ENCODE peak calls at places on chromosomes 4 and X, in six cellular contexts. Z is stimulated activated CD4-positive, alpha-beta T cell treated with anti-CD3 and anti-CD28 coated beads, Interleukin-2, amount 100 ng/mL, for 24 hours; N is stimulated activated naive B cell treated with anti-CD40 and anti-IgM and Interleukin-4, amounts not matched to agents 10 μg/mL and 1 μg/mL and 100 μg/mL, for 72 hours; X is nucleus accumbens; Q is Kasumi-1; L is globus pallidus. I is an unnamed sample.
A peak's percentile ranks its signal among the peaks of the same experiment; 100 is the strongest.

GRCh38 chrX:134717698-134718328 is 59.5 kb upstream of the PLAC1 start:
- DNase-seq in Z (no peak), N (no peak), X (no peak), Q (no peak), L (no peak), I (peak; percentile 21)

GRCh38 chr4:123750044-123750443 is 353.4 kb downstream of the SPRY1 start:
- DNase-seq in Z (no peak), N (no peak), X (no peak), Q (peak; percentile 72), L (no peak), I (no peak)

GRCh38 chr4:189823611-189824010 is 117.1 kb upstream of the FRG1 start:
- DNase-seq in Z (no peak), N (no peak), X (peak; percentile 43), Q (no peak), L (peak; percentile 95), I (no peak)

GRCh38 chr4:86963697-86964096 is 28.9 kb downstream of the AFF1 start:
- DNase-seq in Z (no peak), N (no peak), X (no peak), Q (no peak), L (no peak), I (no peak)

GRCh38 chr4:156476359-156476758 is 495.2 kb downstream of the PDGFC start:
- DNase-seq in Z (no peak), N (no peak), X (no peak), Q (no peak), L (no peak), I (peak; percentile 73)

GRCh38 chr4:39046243-39046642 is 14.0 kb upstream of the TMEM156 start:
- DNase-seq in Z (peak; percentile 13), N (no peak), X (no peak), Q (peak; percentile 50), L (no peak), I (no peak)

GRCh38 chrX:131827935-131828334 is 195.2 kb upstream of the STK26 start:
- DNase-seq in Z (peak; percentile 42), N (peak; percentile 44), X (no peak), Q (peak; percentile 27), L (peak; percentile 26), I (no peak)

GRCh38 chrX:48684134-48684533 is 535 bp downstream of the WAS start:
- DNase-seq in Z (no peak), N (no peak), X (no peak), Q (no peak), L (no peak), I (no peak)

GRCh38 chr4:14396183-14396582 is 606.1 kb upstream of the CPEB2 start:
- DNase-seq in Z (no peak), N (no peak), X (no peak), Q (no peak), L (no peak), I (no peak)

GRCh38 chrX:2176733-2177132 is 324.0 kb downstream of the DHRSX start:
- DNase-seq in Z (no peak), N (no peak), X (no peak), Q (no peak), L (no peak), I (no peak)

GRCh38 chrX:53262918-53263394 is 18.4 kb downstream of the IQSEC2 start:
- DNase-seq in Z (no peak), N (no peak), X (no peak), Q (peak; percentile 40), L (no peak), I (peak; percentile 61)

GRCh38 chrX:72132456-72132855 is 741 bp upstream of the RTL5 start:
- DNase-seq in Z (no peak), N (no peak), X (no peak), Q (no peak), L (no peak), I (no peak)

GRCh38 chrX:148691456-148691855 is 191.0 kb downstream of the AFF2 start:
- DNase-seq in Z (no peak), N (no peak), X (no peak), Q (no peak), L (no peak), I (no peak)

GRCh38 chr4:22597471-22597870 is 81.6 kb upstream of the ADGRA3 start:
- DNase-seq in Z (no peak), N (no peak), X (no peak), Q (peak; percentile 52), L (no peak), I (no peak)

GRCh38 chr4:102826105-102826889 is 1.1 kb downstream of the UBE2D3 start:
- DNase-seq in Z (no peak), N (no peak), X (no peak), Q (peak; percentile 53), L (peak; percentile 26), I (no peak)

GRCh38 chrX:40068048-40068447 is 29.7 kb downstream of the BCOR start:
- DNase-seq in Z (no peak), N (no peak), X (no peak), Q (no peak), L (no peak), I (no peak)

GRCh38 chrX:102345916-102346315 is 93.9 kb downstream of the NXF2B start:
- DNase-seq in Z (peak; percentile 71), N (peak; percentile 10), X (no peak), Q (no peak), L (no peak), I (peak; percentile 16)

GRCh38 chr4:103012085-103012484 is 7.4 kb downstream of the SLC9B1 start:
- DNase-seq in Z (no peak), N (no peak), X (no peak), Q (no peak), L (peak; percentile 22), I (no peak)

GRCh38 chrX:38868941-38869378 is 67.7 kb downstream of the MID1IP1 start:
- DNase-seq in Z (no peak), N (no peak), X (no peak), Q (peak; percentile 13), L (no peak), I (peak; percentile 37)

GRCh38 chr4:129342820-129343219 is 246.9 kb downstream of the C4orf33 start:
- DNase-seq in Z (no peak), N (no peak), X (no peak), Q (peak; percentile 84), L (no peak), I (peak; percentile 7)

GRCh38 chr4:9811796-9812195 is 30.4 kb downstream of the DRD5 start:
- DNase-seq in Z (no peak), N (no peak), X (no peak), Q (no peak), L (no peak), I (no peak)

GRCh38 chrX:153459976-153460375 is 10.4 kb downstream of the HAUS7 start:
- DNase-seq in Z (no peak), N (no peak), X (no peak), Q (no peak), L (no peak), I (peak; percentile 69)